ENCODE peak calls at places on chromosomes 16 and 17, in ten cellular contexts. K, D, J, Q, V, H, U, R, Z and S are unnamed samples.

GRCh38 chr17:75343007-75343406 is 53.8 kb upstream of the SLC25A19 start:
- DNase-seq in K (no peak), D (no peak), J (no peak), Q (no peak), V (no peak), H (no peak), U (no peak), R (no peak), Z (no peak), S (no peak)

GRCh38 chr16:65786916-65787315 is 579.6 kb upstream of the CDH5 start:
- DNase-seq in K (no peak), D (no peak), J (no peak), Q (no peak), V (no peak), H (no peak), U (no peak), R (no peak), Z (peak), S (no peak)

GRCh38 chr17:62666801-62667591 is 39.5 kb downstream of the MRC2 start:
- DNase-seq in K (no peak), D (no peak), J (no peak), Q (no peak), V (no peak), H (no peak), U (no peak), R (no peak), Z (no peak), S (no peak)

GRCh38 chr17:54992797-54993639 is 24.5 kb downstream of the STXBP4 start:
- DNase-seq in K (no peak), D (no peak), J (peak), Q (peak), V (peak), H (no peak), U (no peak), R (no peak), Z (no peak), S (peak)

GRCh38 chr16:85557083-85557975 is 55.8 kb upstream of the GSE1 start:
- DNase-seq in K (peak), D (peak), J (no peak), Q (no peak), V (peak), H (no peak), U (peak), R (no peak), Z (no peak), S (peak)

GRCh38 chr17:46865100-46865499 is 13.7 kb downstream of the WNT9B start:
- DNase-seq in K (no peak), D (no peak), J (peak), Q (no peak), V (no peak), H (no peak), U (no peak), R (no peak), Z (no peak), S (no peak)

GRCh38 chr16:75097941-75098897 is 18.4 kb downstream of the LDHD start:
- DNase-seq in K (no peak), D (no peak), J (no peak), Q (no peak), V (no peak), H (no peak), U (no peak), R (peak), Z (no peak), S (no peak)

GRCh38 chr17:65381160-65381559 is 180.3 kb downstream of the AXIN2 start:
- DNase-seq in K (no peak), D (no peak), J (no peak), Q (no peak), V (no peak), H (no peak), U (no peak), R (no peak), Z (no peak), S (no peak)

GRCh38 chr17:48663134-48663924 is 37.2 kb upstream of the HOXB9 start:
- DNase-seq in K (no peak), D (no peak), J (no peak), Q (no peak), V (no peak), H (no peak), U (no peak), R (no peak), Z (no peak), S (no peak)

GRCh38 chr16:73878616-73879015 is 418.0 kb upstream of the PSMD7 start:
- DNase-seq in K (no peak), D (no peak), J (peak), Q (peak), V (peak), H (no peak), U (no peak), R (peak), Z (no peak), S (peak)

GRCh38 chr17:45852535-45853297 is 8.0 kb downstream of the SPPL2C start:
- DNase-seq in K (peak), D (peak), J (peak), Q (peak), V (peak), H (no peak), U (peak), R (no peak), Z (peak), S (peak)

GRCh38 chr17:11144358-11145233 is 96.4 kb upstream of the SHISA6 start:
- DNase-seq in K (peak), D (peak), J (no peak), Q (no peak), V (peak), H (no peak), U (peak), R (no peak), Z (peak), S (no peak)

GRCh38 chr16:48184681-48185080 is 28.9 kb upstream of the ABCC12 start:
- DNase-seq in K (no peak), D (no peak), J (no peak), Q (no peak), V (no peak), H (no peak), U (no peak), R (no peak), Z (no peak), S (no peak)

GRCh38 chr17:21353326-21354010 is 22.7 kb upstream of the KCNJ12 start:
- DNase-seq in K (no peak), D (no peak), J (no peak), Q (no peak), V (no peak), H (no peak), U (no peak), R (no peak), Z (peak), S (peak)

GRCh38 chr16:65024649-65025243 is 97.1 kb downstream of the CDH11 start:
- DNase-seq in K (no peak), D (no peak), J (peak), Q (peak), V (no peak), H (no peak), U (no peak), R (no peak), Z (no peak), S (no peak)

GRCh38 chr16:21524068-21524751 is 75.2 kb upstream of the METTL9 start:
- DNase-seq in K (no peak), D (no peak), J (no peak), Q (no peak), V (no peak), H (no peak), U (no peak), R (no peak), Z (no peak), S (no peak)

GRCh38 chr16:83137894-83138293 is 511.1 kb downstream of the CDH13 start:
- DNase-seq in K (no peak), D (no peak), J (no peak), Q (no peak), V (no peak), H (no peak), U (no peak), R (no peak), Z (no peak), S (no peak)

GRCh38 chr17:31508310-31509094 is 117.0 kb downstream of the RAB11FIP4 start:
- DNase-seq in K (peak), D (no peak), J (peak), Q (no peak), V (peak), H (no peak), U (no peak), R (no peak), Z (no peak), S (peak)

GRCh38 chr16:8869212-8869987 is 594 bp upstream of the CARHSP1 start:
- DNase-seq in K (no peak), D (no peak), J (no peak), Q (no peak), V (no peak), H (no peak), U (no peak), R (no peak), Z (no peak), S (peak)

GRCh38 chr17:3963214-3964201 is 729 bp downstream of the ATP2A3 start:
- DNase-seq in K (peak), D (peak), J (no peak), Q (no peak), V (no peak), H (no peak), U (peak), R (peak), Z (no peak), S (no peak)

GRCh38 chr17:39596543-39597267 is 11.0 kb downstream of the NEUROD2 start:
- DNase-seq in K (no peak), D (no peak), J (no peak), Q (no peak), V (no peak), H (no peak), U (no peak), R (no peak), Z (no peak), S (no peak)

GRCh38 chr16:28292731-28293588 is 635 bp downstream of the SBK1 start:
- DNase-seq in K (no peak), D (peak), J (no peak), Q (no peak), V (no peak), H (no peak), U (peak), R (no peak), Z (no peak), S (no peak)

GRCh38 chr17:57871155-57871554 is 21.3 kb upstream of the MRPS23 start:
- DNase-seq in K (no peak), D (no peak), J (no peak), Q (no peak), V (no peak), H (no peak), U (no peak), R (no peak), Z (no peak), S (no peak)

GRCh38 chr17:4712526-4712925 is 2.1 kb downstream of the ARRB2 start:
- DNase-seq in K (no peak), D (no peak), J (no peak), Q (no peak), V (no peak), H (no peak), U (no peak), R (no peak), Z (no peak), S (no peak)

GRCh38 chr16:2962334-2963073 is 1.6 kb upstream of the KREMEN2 start:
- DNase-seq in K (no peak), D (no peak), J (no peak), Q (no peak), V (no peak), H (no peak), U (peak), R (no peak), Z (no peak), S (no peak)

GRCh38 chr16:2963074-2963610 is 933 bp upstream of the KREMEN2 start:
- DNase-seq in K (no peak), D (peak), J (no peak), Q (no peak), V (no peak), H (no peak), U (peak), R (no peak), Z (no peak), S (no peak)

GRCh38 chr16:2963611-2964415 is at the start of gene KREMEN2:
- DNase-seq in K (no peak), D (peak), J (no peak), Q (no peak), V (peak), H (no peak), U (peak), R (no peak), Z (no peak), S (no peak)

GRCh38 chr16:2966043-2966802 is 2.1 kb downstream of the KREMEN2 start:
- DNase-seq in K (no peak), D (peak), J (no peak), Q (no peak), V (no peak), H (no peak), U (no peak), R (no peak), Z (no peak), S (no peak)

GRCh38 chr16:2964416-2965223 is 545 bp downstream of the KREMEN2 start:
- DNase-seq in K (peak), D (peak), J (no peak), Q (no peak), V (peak), H (no peak), U (peak), R (peak), Z (no peak), S (peak)
- TF ChIP-seq POLR2A in K (no peak), D (no peak), J (no peak), Q (no peak), V (no peak), H (no peak), U (no peak), R (no peak), Z (no peak), S (no peak)

GRCh38 chr16:58635502-58635901 is 5.9 kb upstream of the CNOT1 start:
- DNase-seq in K (no peak), D (no peak), J (no peak), Q (no peak), V (no peak), H (peak), U (no peak), R (no peak), Z (no peak), S (no peak)

GRCh38 chr16:58628845-58629680 is 563 bp downstream of the CNOT1 start:
- DNase-seq in K (peak), D (peak), J (peak), Q (peak), V (no peak), H (peak), U (peak), R (no peak), Z (peak), S (peak)

GRCh38 chr16:58634265-58634802 is 4.7 kb upstream of the CNOT1 start:
- DNase-seq in K (no peak), D (no peak), J (no peak), Q (no peak), V (no peak), H (peak), U (no peak), R (no peak), Z (no peak), S (no peak)

GRCh38 chr16:58629681-58630640 is at the start of gene CNOT1:
- DNase-seq in K (peak), D (peak), J (peak), Q (peak), V (peak), H (peak), U (peak), R (peak), Z (peak), S (peak)
- TF ChIP-seq POLR2A in K (peak), D (peak), J (peak), Q (peak), V (peak), H (peak), U (peak), R (peak), Z (no peak), S (peak)

GRCh38 chr17:78669975-78670518 is 92.9 kb upstream of the DNAH17 start:
- DNase-seq in K (no peak), D (no peak), J (no peak), Q (no peak), V (no peak), H (peak), U (no peak), R (no peak), Z (peak), S (no peak)
- TF ChIP-seq POLR2A in K (no peak), D (no peak), J (no peak), Q (no peak), V (no peak), H (no peak), U (no peak), R (no peak), Z (no peak), S (no peak)

GRCh38 chr16:1678500-1679098 is 520 bp downstream of the JPT2 start:
- DNase-seq in K (peak), D (peak), J (peak), Q (peak), V (peak), H (no peak), U (peak), R (no peak), Z (no peak), S (peak)

GRCh38 chr16:1680361-1680760 is 2.3 kb downstream of the JPT2 start:
- DNase-seq in K (no peak), D (no peak), J (no peak), Q (no peak), V (no peak), H (no peak), U (no peak), R (no peak), Z (no peak), S (no peak)

GRCh38 chr16:1676661-1677060 is 1.4 kb upstream of the JPT2 start:
- DNase-seq in K (no peak), D (no peak), J (no peak), Q (no peak), V (no peak), H (no peak), U (no peak), R (no peak), Z (no peak), S (no peak)

GRCh38 chr16:1677339-1677738 is 740 bp upstream of the JPT2 start:
- DNase-seq in K (no peak), D (no peak), J (no peak), Q (no peak), V (no peak), H (no peak), U (no peak), R (no peak), Z (no peak), S (peak)

DNA sequence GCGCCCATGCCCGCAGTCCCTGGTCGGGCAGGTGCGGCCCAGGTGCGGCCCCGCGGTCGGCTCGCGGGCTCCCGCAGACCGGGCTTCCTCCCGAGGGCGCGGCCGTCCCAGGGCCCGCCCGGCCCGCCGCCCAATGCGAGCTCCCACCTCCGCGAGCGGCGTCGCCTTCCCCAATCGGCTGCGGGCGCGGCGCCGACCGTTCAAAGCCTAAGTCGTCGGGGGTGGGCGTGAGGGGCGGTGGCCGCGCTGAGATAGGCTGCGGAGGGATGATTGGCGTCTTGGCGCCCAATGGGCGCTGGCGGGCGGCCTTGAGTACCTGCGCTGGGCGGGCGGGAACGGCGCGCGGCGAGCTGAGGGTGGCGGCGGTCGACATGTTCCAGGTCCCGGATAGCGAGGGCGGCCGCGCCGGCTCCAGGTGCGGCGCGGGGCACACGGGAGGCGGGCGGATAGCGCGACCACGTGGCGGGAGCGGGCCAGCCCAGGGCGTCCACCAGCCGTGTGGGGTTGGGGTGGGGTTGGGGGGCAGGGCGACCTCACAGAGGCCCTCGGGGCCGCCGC is at the start of gene JPT2:
- DNase-seq in K (peak), D (peak), J (peak), Q (peak), V (peak), H (peak), U (peak), R (peak), Z (peak), S (peak)
- TF ChIP-seq POLR2A in K (peak), D (peak), J (no peak), Q (peak), V (peak), H (no peak), U (peak), R (no peak), Z (no peak), S (peak)